ENCODE peak calls at places on chromosomes 12 and 14, in ten cellular contexts. X, V, S, J, E, N, F, B, P and A are unnamed samples.

GRCh38 chr12:65878540-65878939 is 54.3 kb downstream of the HMGA2 start:
- DNase-seq in E (no peak), S (no peak), N (no peak), F (no peak), X (no peak), P (no peak), J (no peak), B (no peak), V (no peak), A (no peak)

GRCh38 chr14:75561013-75561432 is 17.4 kb upstream of the FLVCR2 start:
- DNase-seq in J (peak; percentile 92), V (peak; percentile 69), F (peak; percentile 33), P (peak; percentile 73), B (peak; percentile 68), E (no peak), N (peak; percentile 67), S (peak; percentile 91), X (peak; percentile 85), A (peak; percentile 64)

GRCh38 chr12:132345555-132346200 is 16.3 kb upstream of the GALNT9 start:
- DNase-seq in S (no peak), N (no peak), V (no peak), E (no peak), P (no peak), B (no peak), F (no peak), X (no peak), J (no peak), A (no peak)

GRCh38 chr12:70487440-70487839 is 121.3 kb downstream of the KCNMB4 start:
- DNase-seq in N (no peak), E (no peak), V (no peak), P (no peak), F (no peak), S (no peak), X (no peak), B (no peak), J (no peak), A (no peak)

GRCh38 chr12:95574799-95575452 is 23.6 kb upstream of the USP44 start:
- DNase-seq in B (no peak), P (no peak), N (peak; percentile 31), S (peak; percentile 62), F (no peak), X (no peak), J (no peak), E (no peak), V (no peak), A (peak; percentile 62)

GRCh38 chr12:3135522-3136461 is 58.6 kb downstream of the TSPAN9 start:
- DNase-seq in S (peak; percentile 81), X (peak; percentile 43), B (peak; percentile 52), P (no peak), E (peak; percentile 4), V (peak; percentile 64), J (peak; percentile 76), F (no peak), N (peak; percentile 73), A (peak; percentile 95)

GRCh38 chr12:91777268-91777997 is 368.2 kb downstream of the BTG1 start:
- DNase-seq in B (no peak), X (no peak), F (no peak), S (no peak), J (no peak), N (peak; percentile 0), E (no peak), P (no peak), V (no peak), A (no peak)

GRCh38 chr14:74596747-74597456 is 15.1 kb downstream of the LTBP2 start:
- DNase-seq in F (no peak), X (no peak), P (no peak), B (no peak), V (no peak), J (no peak), E (no peak), N (no peak), S (no peak), A (no peak)

GRCh38 chr12:120722784-120723183 is 2.8 kb upstream of the ACADS start:
- DNase-seq in V (no peak), S (no peak), B (no peak), E (no peak), N (no peak), J (no peak), F (no peak), X (peak; percentile 10), P (no peak), A (no peak)
- H3K36me3 ChIP-seq in V (peaks cover 24% of the 10 kb centered on the region), S (peaks cover 49% of the 10 kb centered on the region), B (peaks cover 5% of the 10 kb centered on the region), E (peaks cover 35% of the 10 kb centered on the region), N (peaks cover 40% of the 10 kb centered on the region), J (peaks cover 72% of the 10 kb centered on the region), F (peaks cover 25% of the 10 kb centered on the region), X (peaks cover 3% of the 10 kb centered on the region), P (peaks cover 67% of the 10 kb centered on the region), A (peaks cover 20% of the 10 kb centered on the region)

GRCh38 chr12:56298828-56299227 is 1.3 kb downstream of the CS start:
- DNase-seq in S (no peak), X (no peak), N (no peak), P (no peak), B (no peak), F (no peak), J (no peak), E (no peak), V (no peak), A (no peak)

GRCh38 chr12:56297400-56297799 is 2.7 kb downstream of the CS start:
- DNase-seq in X (no peak), S (no peak), J (no peak), E (no peak), F (no peak), B (no peak), P (no peak), V (no peak), N (no peak), A (no peak)

GRCh38 chr12:56300644-56301464 is 724 bp upstream of the CS start:
- DNase-seq in X (peak; percentile 76), B (no peak), P (no peak), E (no peak), V (no peak), S (no peak), J (no peak), N (no peak), F (no peak), A (peak; percentile 29)

GRCh38 chr12:56299853-56300643 is at the start of gene CS:
- DNase-seq in F (peak; percentile 99), B (peak; percentile 98), P (peak; percentile 99), E (peak; percentile 98), J (peak; percentile 99), N (peak; percentile 96), X (peak; percentile 99), V (peak; percentile 99), S (peak; percentile 100), A (peak; percentile 99)

DNA sequence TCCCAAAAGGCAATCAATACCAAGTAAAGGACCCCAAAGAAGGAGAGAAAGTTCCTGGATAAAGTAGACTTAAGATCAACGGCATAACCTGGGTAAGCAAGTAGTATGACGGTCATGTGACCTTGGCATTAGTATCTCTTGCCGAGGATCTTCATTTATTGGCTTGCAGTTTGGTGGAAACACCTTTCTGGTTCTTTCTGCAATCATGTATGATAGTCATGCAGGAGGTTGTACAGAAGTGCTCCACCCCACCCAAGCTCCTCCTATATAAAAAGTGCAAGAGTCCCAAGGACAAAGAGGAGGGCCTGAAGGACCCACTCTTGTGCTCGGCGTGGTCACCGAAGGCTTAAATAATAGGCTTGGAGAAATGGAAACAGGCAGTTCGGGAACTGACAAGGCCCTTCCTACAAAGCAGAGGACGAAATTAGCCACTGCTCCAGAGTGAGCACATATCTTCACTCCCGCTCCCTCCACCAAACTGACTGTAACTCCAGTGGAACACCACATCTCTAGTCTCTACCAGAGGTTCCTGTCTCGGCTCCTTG is 750 bp downstream of the CS start:
- DNase-seq in N (no peak), E (no peak), J (no peak), S (no peak), B (no peak), V (no peak), P (peak; percentile 59), X (no peak), F (no peak), A (no peak)
- H3K4me1 ChIP-seq in N (peaks cover 68% of the 10 kb centered on the region), E (peaks cover 32% of the 10 kb centered on the region), J (peaks cover 48% of the 10 kb centered on the region), S (peaks cover 30% of the 10 kb centered on the region), B (no peaks in the 10 kb centered on the region), V (peaks cover 45% of the 10 kb centered on the region), P (peaks cover 54% of the 10 kb centered on the region), X (peaks cover 2% of the 10 kb centered on the region), F (peaks cover 44% of the 10 kb centered on the region), A (peaks cover 10% of the 10 kb centered on the region)

GRCh38 chr14:68680541-68681051 is 112.3 kb downstream of the ZFP36L1 start:
- DNase-seq in V (no peak), E (no peak), B (peak; percentile 39), X (no peak), P (no peak), F (no peak), J (no peak), S (no peak), N (no peak), A (no peak)

GRCh38 chr14:68678471-68678870 is 114.4 kb downstream of the ZFP36L1 start:
- DNase-seq in X (no peak), B (no peak), P (no peak), F (no peak), N (no peak), S (no peak), V (no peak), E (no peak), J (no peak), A (no peak)

GRCh38 chr14:68679301-68679700 is 113.6 kb downstream of the ZFP36L1 start:
- DNase-seq in P (no peak), B (no peak), N (no peak), J (no peak), E (no peak), F (no peak), X (no peak), V (no peak), S (no peak), A (no peak)

GRCh38 chr14:68681256-68681655 is 111.6 kb downstream of the ZFP36L1 start:
- DNase-seq in V (no peak), F (no peak), X (no peak), J (no peak), B (no peak), N (no peak), S (no peak), E (no peak), P (no peak), A (no peak)

DNA sequence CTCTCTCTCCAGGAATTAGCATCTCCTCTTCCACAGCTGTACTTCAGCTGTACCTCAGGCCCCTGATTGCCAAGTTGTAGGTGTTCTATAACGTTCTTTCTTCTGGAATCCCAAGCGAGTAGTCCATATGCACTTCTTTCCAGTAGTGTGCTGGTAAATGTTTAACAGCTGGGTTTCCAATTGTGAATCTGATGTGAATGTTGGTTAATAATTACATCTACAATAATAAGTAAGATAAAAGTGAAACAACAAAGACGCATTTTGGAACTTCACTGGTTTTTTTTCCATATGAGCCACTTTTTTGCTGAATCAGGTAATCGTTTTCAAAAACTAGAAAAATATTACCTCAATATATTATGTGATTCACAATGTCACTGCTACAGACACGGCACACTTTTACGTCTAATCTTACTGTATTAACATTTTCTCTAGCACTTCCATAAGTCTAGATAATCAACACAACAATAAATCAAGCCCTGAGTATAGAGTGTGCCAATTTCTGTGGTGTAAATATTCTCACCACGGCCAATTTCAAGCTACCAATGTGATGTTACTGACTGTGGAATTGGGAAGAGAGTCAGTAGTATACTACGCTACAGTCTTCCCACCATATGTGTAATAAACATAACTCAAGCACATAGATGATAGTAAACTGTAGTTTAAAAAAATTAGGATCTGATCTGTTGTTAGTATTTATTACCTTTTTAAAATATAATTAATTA is 113.0 kb downstream of the ZFP36L1 start:
- DNase-seq in B (no peak), J (no peak), S (no peak), V (no peak), E (no peak), F (no peak), N (peak; percentile 13), P (no peak), X (no peak), A (no peak)
- H3K27ac ChIP-seq in B (no peak overlapping the region), J (no peak overlapping the region), S (no peak overlapping the region), V (no peak overlapping the region), E (no peak overlapping the region), F (no peak overlapping the region), N (no peak overlapping the region), P (peak overlapping the region; percentile 65), X (no peak overlapping the region), A (no peak overlapping the region)

DNA sequence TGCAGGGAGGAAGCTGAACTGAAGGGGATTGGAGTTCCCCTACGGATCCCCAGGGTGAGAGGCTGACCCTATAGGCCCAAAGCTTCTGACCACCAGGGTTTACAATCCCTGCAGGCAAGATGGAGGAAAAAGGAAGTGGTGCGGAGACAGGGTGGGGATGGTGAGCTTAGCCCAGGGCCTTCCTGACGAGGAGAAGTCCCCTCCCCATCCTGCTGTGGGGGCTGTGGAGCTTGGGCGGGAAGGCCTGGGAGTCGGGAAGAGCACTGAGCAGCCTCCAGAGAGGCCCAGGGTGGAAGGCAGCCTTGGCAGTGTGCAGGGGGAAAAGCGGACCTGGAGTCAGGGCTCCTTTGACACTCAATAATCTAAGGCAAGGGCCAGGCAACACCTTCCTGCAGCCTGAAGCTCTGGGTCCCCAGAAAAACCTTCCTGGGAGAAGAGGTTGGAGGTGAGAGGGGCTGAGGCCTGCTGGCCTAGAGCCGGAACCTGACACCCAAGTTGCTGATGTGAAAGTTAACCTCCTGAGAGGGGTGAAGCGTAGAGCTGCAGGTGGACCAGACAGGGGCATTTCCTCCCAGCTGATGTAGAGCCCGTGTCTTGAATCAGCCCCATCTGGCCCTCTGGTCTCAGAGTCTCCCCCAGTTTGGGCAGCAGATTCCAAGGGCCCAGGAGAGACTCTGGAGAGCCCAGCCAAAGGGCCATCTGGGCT is 6.1 kb downstream of the HDAC7 start:
- DNase-seq in J (no peak), E (no peak), V (no peak), P (no peak), X (no peak), N (no peak), S (peak; percentile 33), B (no peak), F (no peak), A (peak; percentile 53)
- H3K36me3 ChIP-seq in J (peaks cover 4% of the 10 kb centered on the region), E (no peaks in the 10 kb centered on the region), V (no peaks in the 10 kb centered on the region), P (no peaks in the 10 kb centered on the region), X (no peaks in the 10 kb centered on the region), N (no peaks in the 10 kb centered on the region), S (no peaks in the 10 kb centered on the region), B (no peaks in the 10 kb centered on the region), F (no peaks in the 10 kb centered on the region), A (peaks cover 6% of the 10 kb centered on the region)